ENCODE peak calls at places on chromosome 13, in ten cellular contexts. Y is heart right ventricle; X is ovary; J is CD8-positive, alpha-beta T cell; G is Peyer's patch; V is effector memory CD4-positive, alpha-beta T cell; A is transverse colon; S is SJSA1; D is small intestine; L is psoas muscle. Z is an unnamed sample.
A peak's percentile ranks its signal among the peaks of the same experiment; 100 is the strongest.

GRCh38 chr13:114319441-114319871 is 5.2 kb downstream of the CHAMP1 start:
- DNase-seq in J (no peak), D (no peak), Y (no peak), V (no peak), S (peak; percentile 50), L (no peak), A (no peak), X (no peak), G (no peak), Z (no peak)

GRCh38 chr13:43905435-43906031 is 25.8 kb downstream of the LACC1 start:
- DNase-seq in S (no peak), L (no peak), X (no peak), G (no peak), Y (peak; percentile 42), A (no peak), J (no peak), V (no peak), D (peak; percentile 68), Z (peak; percentile 6)

GRCh38 chr13:27795718-27796019 is 3.4 kb downstream of the GSX1 start:
- DNase-seq in G (no peak), J (no peak), Y (no peak), D (no peak), L (no peak), X (no peak), V (no peak), S (no peak), A (no peak), Z (no peak)

GRCh38 chr13:109786457-109787134 is at the start of gene IRS2:
- DNase-seq in S (peak; percentile 100), L (peak; percentile 92), G (peak; percentile 94), Y (peak; percentile 91), J (peak; percentile 89), V (peak; percentile 92), A (peak; percentile 95), D (peak; percentile 92), X (peak; percentile 94), Z (peak; percentile 95)

GRCh38 chr13:95246292-95247082 is 54.8 kb downstream of the ABCC4 start:
- DNase-seq in G (no peak), X (no peak), S (no peak), L (no peak), V (no peak), D (peak; percentile 62), Y (no peak), A (no peak), J (no peak), Z (no peak)

GRCh38 chr13:24135674-24136300 is 24.7 kb upstream of the SPATA13 start:
- DNase-seq in X (no peak), A (no peak), S (no peak), L (no peak), Y (no peak), G (no peak), V (no peak), J (no peak), D (no peak), Z (no peak)

GRCh38 chr13:23627419-23627818 is 57.2 kb downstream of the TNFRSF19 start:
- DNase-seq in L (no peak), J (no peak), V (no peak), D (no peak), Y (no peak), A (no peak), G (no peak), X (no peak), S (no peak), Z (no peak)

GRCh38 chr13:76992548-76993001 is 694 bp downstream of the CLN5 start:
- DNase-seq in A (peak; percentile 28), S (no peak), J (no peak), X (peak; percentile 47), G (peak; percentile 60), D (no peak), V (no peak), L (no peak), Y (peak; percentile 16), Z (no peak)

GRCh38 chr13:60261432-60262351 is 98.0 kb upstream of the DIAPH3 start:
- DNase-seq in D (no peak), S (no peak), L (no peak), X (no peak), A (no peak), Y (no peak), J (no peak), G (no peak), V (no peak), Z (no peak)

GRCh38 chr13:26721251-26721939 is 39.2 kb downstream of the GPR12 start:
- DNase-seq in A (peak; percentile 28), V (no peak), L (peak; percentile 23), G (no peak), D (peak; percentile 17), X (no peak), Y (no peak), S (no peak), J (peak; percentile 9), Z (peak; percentile 55)

GRCh38 chr13:37656247-37656940 is 57.8 kb upstream of the POSTN start:
- DNase-seq in L (no peak), G (no peak), V (no peak), X (no peak), J (no peak), Y (no peak), S (peak; percentile 84), A (no peak), D (no peak), Z (no peak)

GRCh38 chr13:22662771-22663170 is 518.0 kb upstream of the SGCG start:
- DNase-seq in J (no peak), G (no peak), X (no peak), D (no peak), L (no peak), A (no peak), Y (no peak), S (no peak), V (no peak), Z (no peak)

GRCh38 chr13:43804461-43805070 is 17.8 kb upstream of the ENOX1 start:
- DNase-seq in X (no peak), Y (peak; percentile 47), V (no peak), J (no peak), A (no peak), G (no peak), L (no peak), S (no peak), D (peak; percentile 61), Z (peak; percentile 57)

GRCh38 chr13:78675112-78675511 is 16.2 kb upstream of the OBI1 start:
- DNase-seq in Y (no peak), D (no peak), G (no peak), A (no peak), V (no peak), L (no peak), X (no peak), J (no peak), S (no peak), Z (no peak)
- H3K4me1 ChIP-seq in Y (peaks cover 6% of the 10 kb centered on the region), D (no peaks in the 10 kb centered on the region), G (no peaks in the 10 kb centered on the region), A (no peaks in the 10 kb centered on the region), V (no peaks in the 10 kb centered on the region), L (no peaks in the 10 kb centered on the region), X (no peaks in the 10 kb centered on the region), J (no peaks in the 10 kb centered on the region), S (no peaks in the 10 kb centered on the region), Z (no peaks in the 10 kb centered on the region)

DNA sequence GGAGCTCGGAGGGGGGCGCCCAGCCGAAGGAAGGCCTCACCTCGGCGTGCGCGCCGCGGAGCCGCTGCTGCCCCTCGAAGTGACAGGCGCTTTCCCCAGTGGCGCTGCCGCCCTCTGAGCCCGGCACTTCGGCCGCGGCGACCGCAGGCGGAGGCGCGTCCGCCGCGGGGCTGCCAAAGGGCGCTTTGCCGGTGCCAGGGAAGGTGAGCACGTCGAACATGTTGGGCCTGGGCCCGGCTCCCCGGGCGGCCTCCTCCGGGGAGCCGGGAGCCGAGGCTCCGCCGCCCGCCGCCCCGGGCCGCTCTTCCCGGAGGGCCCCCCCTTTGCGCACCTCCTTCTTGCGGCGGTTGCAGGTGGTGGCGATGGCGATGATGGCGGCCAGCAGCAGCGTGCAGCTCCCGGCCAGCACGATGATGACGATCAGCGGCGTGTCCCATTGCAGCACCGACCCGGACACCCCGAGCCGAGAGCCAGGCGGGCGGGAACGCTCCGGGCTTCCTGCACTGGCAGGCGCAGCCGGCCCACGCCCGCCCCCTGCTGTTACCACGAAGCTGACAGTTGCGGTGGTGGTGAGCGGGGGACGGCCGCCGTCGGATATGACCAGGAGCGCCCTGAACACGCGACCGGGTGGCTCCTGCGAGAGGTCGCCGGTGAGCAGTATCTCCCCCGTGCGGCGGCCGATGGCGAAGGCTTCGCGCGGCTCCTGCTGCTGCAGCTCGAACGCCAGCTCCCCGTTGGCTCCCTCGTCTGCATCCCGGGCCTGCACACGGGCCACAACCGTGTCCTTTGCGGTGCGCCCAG is 2.5 kb downstream of the PCDH8 start:
- DNase-seq in A (peak; percentile 55), L (peak; percentile 22), Y (no peak), S (no peak), V (no peak), D (peak; percentile 6), X (no peak), G (peak; percentile 66), J (no peak), Z (no peak)
- H3K27me3 ChIP-seq in A (peaks cover 78% of the 10 kb centered on the region), L (no peaks in the 10 kb centered on the region), Y (peaks cover 92% of the 10 kb centered on the region), S (peaks cover 4% of the 10 kb centered on the region), V (peaks cover 42% of the 10 kb centered on the region), D (peaks cover 16% of the 10 kb centered on the region), X (peaks cover 10% of the 10 kb centered on the region), G (no peaks in the 10 kb centered on the region), J (peaks cover 25% of the 10 kb centered on the region), Z (peaks cover 37% of the 10 kb centered on the region)

DNA sequence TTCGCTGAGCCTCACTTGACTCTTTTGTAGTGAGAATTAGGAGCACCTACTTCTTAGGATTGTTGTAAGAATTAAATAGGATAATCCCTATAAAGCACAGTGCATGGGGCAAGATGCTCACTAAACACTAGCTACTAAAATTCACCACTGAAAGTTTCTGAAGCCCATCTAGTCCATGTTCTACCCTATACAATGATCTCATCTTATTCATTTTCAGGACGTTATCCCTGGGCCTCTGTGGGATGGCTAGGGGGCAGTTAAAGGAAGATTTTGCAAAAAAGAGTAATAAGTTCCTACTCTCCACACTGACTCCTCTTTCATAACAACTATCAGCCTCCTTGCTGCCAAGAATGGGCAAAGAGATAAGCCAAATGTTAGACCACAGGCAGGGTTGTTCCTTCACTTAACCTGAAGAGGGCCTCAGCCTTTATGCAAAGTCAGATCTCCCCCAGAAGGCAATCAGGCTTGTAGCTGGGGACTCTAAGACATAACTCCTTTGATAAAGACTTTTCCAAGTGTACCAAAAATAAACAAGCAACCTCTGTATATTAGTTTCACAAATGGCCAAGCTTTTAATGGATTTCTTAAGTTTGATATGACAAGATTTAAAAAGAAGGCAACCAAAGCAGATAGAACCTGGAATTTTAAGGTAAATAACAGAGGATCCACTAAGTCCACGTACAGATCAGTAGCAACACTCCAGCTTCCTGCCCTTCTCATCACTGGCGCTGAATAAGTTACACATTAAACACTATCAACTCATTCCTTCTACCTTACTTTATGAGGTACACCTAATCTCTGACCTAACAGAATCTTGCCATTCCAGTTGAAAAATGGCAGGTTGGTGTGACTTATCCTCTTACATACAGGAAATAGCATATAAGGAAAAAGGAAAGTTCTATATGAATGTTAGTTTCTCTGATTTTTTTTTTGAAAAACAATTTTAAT is 44.4 kb downstream of the ELF1 start:
- DNase-seq in S (no peak), V (no peak), A (peak; percentile 20), G (no peak), X (no peak), Y (no peak), J (no peak), L (no peak), D (peak; percentile 90), Z (peak; percentile 58)
- H3K4me1 ChIP-seq in S (no peaks in the 10 kb centered on the region), V (peaks cover 43% of the 10 kb centered on the region), A (peaks cover 74% of the 10 kb centered on the region), G (peaks cover 47% of the 10 kb centered on the region), X (peaks cover 7% of the 10 kb centered on the region), Y (peaks cover 67% of the 10 kb centered on the region), J (peaks cover 82% of the 10 kb centered on the region), L (peaks cover 59% of the 10 kb centered on the region), D (peaks cover 29% of the 10 kb centered on the region), Z (peaks cover 86% of the 10 kb centered on the region)

DNA sequence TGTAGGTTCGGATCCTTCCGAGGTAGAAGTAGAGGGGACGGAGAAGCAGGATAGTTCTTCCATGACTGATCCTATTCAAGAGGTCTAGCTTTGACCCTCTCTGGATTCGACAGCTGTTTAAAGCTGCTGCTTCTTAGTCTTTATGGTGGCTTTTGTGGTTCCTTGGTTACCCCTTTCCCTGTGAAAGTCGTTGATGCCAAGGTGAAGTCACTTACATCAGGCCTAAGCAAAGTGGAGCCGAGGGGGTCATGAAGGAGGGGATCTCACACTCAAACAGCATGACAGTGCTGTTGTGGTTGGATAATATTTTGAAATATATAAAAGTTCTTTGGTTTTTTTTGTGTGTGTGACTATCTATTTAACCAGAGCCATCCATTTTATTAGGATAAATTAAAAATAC is 8.2 kb downstream of the CCDC70 start:
- DNase-seq in G (no peak), D (no peak), A (no peak), X (no peak), J (no peak), L (no peak), Y (no peak), V (no peak), S (no peak), Z (no peak)
- H3K27me3 ChIP-seq in G (no peaks in the 10 kb centered on the region), D (no peaks in the 10 kb centered on the region), A (no peaks in the 10 kb centered on the region), X (no peaks in the 10 kb centered on the region), J (no peaks in the 10 kb centered on the region), L (no peaks in the 10 kb centered on the region), Y (no peaks in the 10 kb centered on the region), V (no peaks in the 10 kb centered on the region), S (no peaks in the 10 kb centered on the region), Z (peaks cover 1% of the 10 kb centered on the region)

Z was measured in CD4-positive, CD25-positive, alpha-beta regulatory T cell.